ENCODE peak calls at places on chromosomes 4 and X, in four cellular contexts. D is H54, G is activated gamma-delta T cell treated with Interleukin-2 at 50 U/mL for 16 hours, F is Right ventricle myocardium superior. S is an unnamed sample.

GRCh38 chr4:82561745-82562552 is at the start of gene TMEM150C:
- DNase-seq in D (no peak), G (no peak), F (peak), S (peak)

GRCh38 chrX:9926002-9926401 is 41.2 kb upstream of the CLDN34 start:
- DNase-seq in G (no peak), F (no peak), D (no peak), S (no peak)

GRCh38 chr4:154186888-154187287 is 304.7 kb downstream of the DCHS2 start:
- DNase-seq in G (no peak), D (no peak), F (no peak), S (no peak)

GRCh38 chr4:187059031-187059430 is 335.4 kb upstream of the FAT1 start:
- DNase-seq in G (no peak), D (no peak), F (no peak), S (no peak)

GRCh38 chrX:86148594-86148993 is 343 bp downstream of the DACH2 start:
- DNase-seq in F (no peak), D (no peak), G (no peak), S (no peak)

GRCh38 chrX:115894087-115894486 is 276.5 kb upstream of the AGTR2 start:
- DNase-seq in F (no peak), G (no peak), D (peak), S (no peak)

GRCh38 chr4:53321151-53321987 is 44.5 kb downstream of the SCFD2 start:
- DNase-seq in F (no peak), D (peak), G (no peak), S (no peak)

GRCh38 chr4:15996773-15997172 is 33.8 kb upstream of the FGFBP2 start:
- DNase-seq in G (no peak), D (no peak), F (no peak), S (no peak)